ENCODE peak calls at places on chromosomes 13 and 19, in eight cellular contexts. Q is GM23248, M is osteoblast, B is adrenal gland, H is IMR-90, W is fibroblast of lung, V is heart right ventricle, P is Peyer's patch. O is an unnamed sample. For H3K27me3, the result is how much of the 10 kb centered on the place peaks cover.

GRCh38 chr19:23799321-23799720 is 40.6 kb upstream of the ZNF681 start:
- DNase-seq in M (no peak), P (peak), B (no peak), H (no peak), Q (no peak), V (no peak), W (no peak), O (peak)

GRCh38 chr19:28213476-28214082 is 999.4 kb downstream of the UQCRFS1 start:
- DNase-seq in W (no peak), H (no peak), B (no peak), V (no peak), M (no peak), P (no peak), Q (peak), O (no peak)

GRCh38 chr13:30581582-30581981 is 36.1 kb upstream of the USPL1 start:
- DNase-seq in Q (peak), M (peak), B (no peak), W (peak), P (no peak), V (no peak), H (peak), O (peak)

GRCh38 chr13:28031929-28032328 is 43.4 kb upstream of the URAD start:
- DNase-seq in B (no peak), V (no peak), P (no peak), Q (no peak), M (no peak), H (no peak), W (no peak), O (no peak)

GRCh38 chr19:42313096-42313839 is at the start of gene TMEM145:
- DNase-seq in M (peak), B (no peak), P (peak), V (no peak), Q (peak), H (peak), W (peak), O (peak)

GRCh38 chr13:30409911-30410704 is 12.2 kb upstream of the UBE2L5 start:
- DNase-seq in H (peak), W (peak), P (no peak), V (peak), M (peak), B (no peak), Q (peak), O (peak)

GRCh38 chr19:49301165-49301865 is 23.7 kb downstream of the SLC6A16 start:
- DNase-seq in W (peak), H (peak), Q (peak), P (peak), M (peak), B (peak), V (peak), O (peak)

GRCh38 chr19:52170863-52171320 is 529 bp downstream of the ZNF836 start:
- DNase-seq in P (no peak), W (no peak), V (peak), H (no peak), B (no peak), Q (no peak), M (peak), O (no peak)

GRCh38 chr13:28100149-28101121 is at the start of gene FLT3:
- DNase-seq in B (no peak), M (peak), P (peak), V (no peak), Q (peak), H (peak), W (peak), O (peak)

GRCh38 chr13:44470623-44471562 is 97.3 kb downstream of the SERP2 start:
- DNase-seq in W (peak), H (peak), M (no peak), Q (peak), B (no peak), P (no peak), V (no peak), O (peak)

GRCh38 chr13:99766641-99767045 is 204.9 kb downstream of the ZIC5 start:
- DNase-seq in H (no peak), Q (no peak), M (no peak), B (no peak), W (no peak), P (no peak), V (no peak), O (no peak)

GRCh38 chr19:829129-829758 is 1.6 kb downstream of the AZU1 start:
- DNase-seq in B (no peak), V (no peak), P (no peak), H (no peak), M (no peak), Q (no peak), W (no peak), O (no peak)

GRCh38 chr19:834216-834615 is 6.6 kb downstream of the AZU1 start:
- DNase-seq in W (no peak), P (no peak), Q (no peak), B (no peak), H (no peak), V (no peak), M (no peak), O (no peak)

GRCh38 chr19:827710-828321 is at the start of gene AZU1:
- DNase-seq in H (no peak), P (no peak), M (no peak), B (no peak), W (peak), V (no peak), Q (no peak), O (no peak)

GRCh38 chr19:835201-835810 is 5.5 kb upstream of the PRTN3 start:
- DNase-seq in W (peak), M (peak), Q (no peak), B (no peak), H (no peak), V (no peak), P (no peak), O (no peak)

GRCh38 chr19:831407-832369 is 4.1 kb downstream of the AZU1 start:
- DNase-seq in P (no peak), H (no peak), B (no peak), M (no peak), Q (no peak), V (no peak), W (no peak), O (no peak)
- H3K27me3 ChIP-seq in P (under half), H (under half), B (under half), M (under half), Q (under half), V (under half), W (under half), O (under half)

DNA sequence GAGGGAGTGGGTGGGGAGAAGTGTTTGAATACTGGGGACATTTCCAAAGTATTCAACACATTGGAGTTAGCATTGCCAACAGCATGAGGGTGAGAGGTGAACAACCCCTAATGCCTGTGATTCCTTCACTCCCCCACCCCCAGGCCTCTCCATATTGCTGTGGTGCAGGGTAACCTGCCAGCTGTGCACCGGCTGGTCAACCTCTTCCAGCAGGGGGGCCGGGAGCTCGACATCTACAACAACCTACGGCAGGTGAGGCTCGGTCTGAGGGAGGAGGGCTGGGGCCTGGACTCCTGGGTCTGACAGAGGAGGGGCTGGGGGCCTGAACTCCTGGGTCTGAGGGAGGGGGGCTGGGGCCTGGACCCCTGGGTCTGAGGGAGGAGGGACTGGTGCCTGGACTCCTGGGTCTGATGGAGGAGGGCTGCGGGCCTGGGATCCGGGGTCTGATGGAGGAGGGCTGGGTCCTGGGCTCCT is 7.6 kb downstream of the BCL3 start:
- DNase-seq in H (no peak), M (peak), B (no peak), V (peak), Q (no peak), W (no peak), P (no peak), O (no peak)
- H3K27ac ChIP-seq in H (peak), M (no peak), B (no peak), V (peak), Q (no peak), W (peak), P (peak), O (no peak)

GRCh38 chr19:3788991-3789778 is 3.0 kb upstream of the MATK start:
- DNase-seq in V (no peak), M (peak), H (no peak), B (no peak), W (no peak), Q (no peak), P (peak), O (no peak)

GRCh38 chr19:3785464-3785937 is 680 bp downstream of the MATK start:
- DNase-seq in P (no peak), M (no peak), B (no peak), W (no peak), H (no peak), Q (no peak), V (no peak), O (no peak)

GRCh38 chr19:3783660-3784584 is 2.3 kb downstream of the MATK start:
- DNase-seq in H (no peak), Q (no peak), V (no peak), B (no peak), M (peak), W (no peak), P (no peak), O (no peak)

GRCh38 chr19:3784607-3785463 is 1.3 kb downstream of the MATK start:
- DNase-seq in P (no peak), W (no peak), H (no peak), Q (peak), M (peak), B (no peak), V (no peak), O (no peak)

DNA sequence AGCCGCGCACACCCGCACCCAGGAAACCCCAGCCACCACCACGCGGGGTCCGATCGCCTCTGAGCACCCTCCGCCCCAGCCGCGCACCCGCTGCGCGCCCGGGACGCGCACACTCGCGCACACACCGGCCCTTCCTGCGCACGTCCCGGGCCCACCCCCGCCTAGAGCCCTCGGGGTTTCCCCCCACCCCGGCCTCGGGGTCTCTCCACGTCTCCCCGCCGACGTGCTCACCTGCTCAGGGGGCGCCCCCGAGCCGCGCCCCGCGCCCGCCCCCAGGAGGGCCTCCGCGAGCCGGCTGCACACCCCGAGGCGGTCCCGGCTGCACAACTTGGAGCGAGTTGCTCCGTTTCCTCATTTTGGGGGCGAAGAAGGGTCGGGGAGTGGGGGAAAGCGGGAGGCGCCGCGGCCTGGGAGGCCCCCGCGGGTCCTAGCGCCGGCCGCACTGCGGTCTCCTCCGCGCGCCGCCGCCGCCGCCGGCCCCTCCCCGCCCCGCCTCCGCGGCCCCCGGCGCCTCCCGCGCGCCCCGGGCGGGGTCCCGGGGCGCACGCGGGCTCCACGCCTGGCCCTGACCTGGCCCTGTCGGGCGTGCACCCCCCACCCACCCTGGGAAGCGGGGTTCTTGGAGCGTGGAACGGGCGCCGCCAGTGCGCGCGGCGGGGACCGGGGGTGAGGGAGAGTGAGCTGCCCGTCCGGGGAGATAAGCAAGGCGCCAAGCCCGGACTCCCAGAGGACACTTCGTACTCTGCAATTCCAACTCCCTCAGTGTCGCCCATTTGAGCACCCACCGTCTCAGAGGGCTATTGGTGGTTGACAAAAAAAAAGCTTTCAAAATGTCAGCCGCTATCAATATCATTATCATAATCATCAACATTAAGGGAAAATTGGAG is at the start of gene MATK:
- DNase-seq in M (peak), V (no peak), W (no peak), B (no peak), H (no peak), Q (no peak), P (no peak), O (no peak)
- H3K4me3 ChIP-seq in M (no peak), V (peak), W (no peak), B (no peak), H (no peak), Q (no peak), P (peak), O (peak)

GRCh38 chr13:112260108-112261055 is 115.8 kb upstream of the SPACA7 start:
- DNase-seq in B (no peak), M (peak), Q (no peak), V (no peak), W (no peak), P (no peak), H (no peak), O (no peak)
- H3K27me3 ChIP-seq in B (under half), M (under half), Q (under half), V (under half), W (under half), P (under half), H (under half), O (under half)

GRCh38 chr13:95140502-95140901 is 160.7 kb downstream of the ABCC4 start:
- DNase-seq in Q (no peak), W (no peak), M (no peak), B (no peak), P (no peak), V (no peak), H (no peak), O (no peak)

GRCh38 chr13:95137096-95137495 is 164.2 kb downstream of the ABCC4 start:
- DNase-seq in B (no peak), V (no peak), H (peak), W (no peak), Q (peak), M (peak), P (no peak), O (no peak)

GRCh38 chr13:95133498-95133897 is 167.8 kb downstream of the ABCC4 start:
- DNase-seq in V (no peak), B (no peak), H (no peak), M (peak), W (no peak), P (no peak), Q (no peak), O (no peak)

GRCh38 chr13:95136638-95137037 is 164.6 kb downstream of the ABCC4 start:
- DNase-seq in H (no peak), M (peak), P (no peak), V (no peak), B (no peak), Q (no peak), W (no peak), O (no peak)

GRCh38 chr13:95139186-95139585 is 162.1 kb downstream of the ABCC4 start:
- DNase-seq in H (no peak), B (no peak), M (no peak), V (no peak), Q (no peak), P (no peak), W (no peak), O (no peak)
- H3K27ac ChIP-seq in H (no peak), B (no peak), M (no peak), V (no peak), Q (no peak), P (no peak), W (no peak), O (no peak)

GRCh38 chr19:17614476-17614875 is 59.0 kb downstream of the COLGALT1 start:
- DNase-seq in Q (no peak), H (no peak), P (no peak), M (peak), B (no peak), W (no peak), V (no peak), O (no peak)
- H3K4me3 ChIP-seq in Q (no peak), H (no peak), P (no peak), M (no peak), B (no peak), W (no peak), V (no peak), O (no peak)

DNA sequence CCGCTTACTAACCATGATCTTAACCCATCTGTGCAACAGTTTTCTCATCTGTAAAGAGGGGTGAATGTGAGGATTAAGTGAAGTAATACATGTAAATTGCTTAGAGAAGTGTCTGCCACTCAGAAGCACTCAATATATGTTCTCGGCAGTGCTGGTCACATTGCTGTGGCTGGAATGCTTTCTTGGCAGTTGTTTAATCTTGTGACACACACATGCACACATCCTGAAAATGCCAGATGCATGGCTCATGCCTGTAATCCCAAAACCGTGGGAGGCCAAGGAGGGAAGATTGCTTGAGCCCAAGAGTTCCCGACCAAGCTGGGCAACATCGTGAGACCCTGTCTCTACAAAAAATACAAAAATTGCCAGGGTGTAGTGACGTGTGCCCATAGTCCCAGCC is 4.9 kb upstream of the DMKN start:
- DNase-seq in V (no peak), W (peak), H (peak), M (peak), P (no peak), Q (peak), B (no peak), O (no peak)
- H3K27me3 ChIP-seq in V (under half), W (under half), H (under half), M (under half), P (under half), Q (under half), B (under half), O (under half)

GRCh38 chr19:14107581-14108461 is 9.7 kb downstream of the PRKACA start:
- DNase-seq in V (peak), W (no peak), B (peak), H (no peak), P (no peak), Q (peak), M (peak), O (no peak)
- H3K27ac ChIP-seq in V (peak), W (peak), B (peak), H (no peak), P (no peak), Q (no peak), M (peak), O (peak)